ENCODE peak calls at places on chromosomes 1 and 21, in four cellular contexts. One of them, this sample, is unnamed.

GRCh38 chr21:29217818-29218252 is 80.9 kb upstream of the BACH1 start:
- DNase-seq in effector CD4-positive, alpha-beta T cell: no peak
- DNase-seq in lower lobe of right lung: no peak
- DNase-seq in NCI-H2029: peak
- DNase-seq in this sample: no peak

GRCh38 chr21:46190491-46191131 is 6.4 kb upstream of the SPATC1L start:
- DNase-seq in effector CD4-positive, alpha-beta T cell: no peak
- DNase-seq in NCI-H2029: no peak
- DNase-seq in lower lobe of right lung: no peak
- DNase-seq in this sample: no peak

GRCh38 chr1:189616893-189617292 is 860.8 kb downstream of the BRINP3 start:
- DNase-seq in effector CD4-positive, alpha-beta T cell: no peak
- DNase-seq in lower lobe of right lung: no peak
- DNase-seq in NCI-H2029: no peak
- DNase-seq in this sample: no peak

GRCh38 chr1:222521299-222522104 is 26.4 kb downstream of the HHIPL2 start:
- DNase-seq in lower lobe of right lung: no peak
- DNase-seq in NCI-H2029: no peak
- DNase-seq in effector CD4-positive, alpha-beta T cell: no peak
- DNase-seq in this sample: no peak

GRCh38 chr1:31984419-31985347 is 29.0 kb upstream of the KHDRBS1 start:
- DNase-seq in lower lobe of right lung: no peak
- DNase-seq in NCI-H2029: no peak
- DNase-seq in effector CD4-positive, alpha-beta T cell: peak
- DNase-seq in this sample: no peak

GRCh38 chr1:42017259-42017658 is 98.5 kb upstream of the HIVEP3 start:
- DNase-seq in effector CD4-positive, alpha-beta T cell: no peak
- DNase-seq in lower lobe of right lung: no peak
- DNase-seq in NCI-H2029: no peak
- DNase-seq in this sample: no peak

GRCh38 chr1:11927866-11928592 is 1.8 kb upstream of the KIAA2013 start:
- DNase-seq in effector CD4-positive, alpha-beta T cell: no peak
- DNase-seq in NCI-H2029: no peak
- DNase-seq in lower lobe of right lung: no peak
- DNase-seq in this sample: no peak

GRCh38 chr1:229231754-229232119 is 39.2 kb upstream of the RAB4A start:
- DNase-seq in effector CD4-positive, alpha-beta T cell: no peak
- DNase-seq in NCI-H2029: no peak
- DNase-seq in lower lobe of right lung: no peak
- DNase-seq in this sample: peak

GRCh38 chr1:86018311-86018923 is 138.2 kb downstream of the COL24A1 start:
- DNase-seq in effector CD4-positive, alpha-beta T cell: no peak
- DNase-seq in lower lobe of right lung: no peak
- DNase-seq in NCI-H2029: no peak
- DNase-seq in this sample: no peak

GRCh38 chr1:31182352-31182751 is 57.3 kb downstream of the NKAIN1 start:
- DNase-seq in lower lobe of right lung: peak
- DNase-seq in effector CD4-positive, alpha-beta T cell: peak
- DNase-seq in NCI-H2029: peak
- DNase-seq in this sample: no peak

GRCh38 chr1:185328204-185328728 is 11.2 kb upstream of the IVNS1ABP start:
- DNase-seq in lower lobe of right lung: no peak
- DNase-seq in NCI-H2029: no peak
- DNase-seq in effector CD4-positive, alpha-beta T cell: no peak
- DNase-seq in this sample: no peak

GRCh38 chr1:117237701-117238413 is 27.1 kb upstream of the VTCN1 start:
- DNase-seq in lower lobe of right lung: no peak
- DNase-seq in NCI-H2029: no peak
- DNase-seq in effector CD4-positive, alpha-beta T cell: no peak
- DNase-seq in this sample: no peak

GRCh38 chr1:223810586-223810985 is 35.2 kb downstream of the TP53BP2 start:
- DNase-seq in lower lobe of right lung: no peak
- DNase-seq in effector CD4-positive, alpha-beta T cell: no peak
- DNase-seq in NCI-H2029: no peak
- DNase-seq in this sample: no peak

GRCh38 chr1:173590557-173590956 is 12.3 kb downstream of the SLC9C2 start:
- DNase-seq in lower lobe of right lung: no peak
- DNase-seq in NCI-H2029: no peak
- DNase-seq in effector CD4-positive, alpha-beta T cell: no peak
- DNase-seq in this sample: no peak

GRCh38 chr1:55252942-55253589 is 37.9 kb upstream of the USP24 start:
- DNase-seq in effector CD4-positive, alpha-beta T cell: no peak
- DNase-seq in NCI-H2029: peak
- DNase-seq in lower lobe of right lung: no peak
- DNase-seq in this sample: no peak

GRCh38 chr1:181496759-181497158 is 13.4 kb downstream of the CACNA1E start:
- DNase-seq in NCI-H2029: no peak
- DNase-seq in lower lobe of right lung: no peak
- DNase-seq in effector CD4-positive, alpha-beta T cell: no peak
- DNase-seq in this sample: no peak

GRCh38 chr1:159065106-159065505 is 11.5 kb downstream of the AIM2 start:
- DNase-seq in lower lobe of right lung: no peak
- DNase-seq in NCI-H2029: no peak
- DNase-seq in effector CD4-positive, alpha-beta T cell: no peak
- DNase-seq in this sample: no peak

GRCh38 chr1:229297746-229298145 is 26.8 kb downstream of the RAB4A start:
- DNase-seq in effector CD4-positive, alpha-beta T cell: no peak
- DNase-seq in NCI-H2029: no peak
- DNase-seq in lower lobe of right lung: no peak
- DNase-seq in this sample: no peak

GRCh38 chr1:10685851-10686403 is 110.5 kb downstream of the CASZ1 start:
- DNase-seq in NCI-H2029: no peak
- DNase-seq in lower lobe of right lung: no peak
- DNase-seq in effector CD4-positive, alpha-beta T cell: no peak
- DNase-seq in this sample: no peak

GRCh38 chr1:181140891-181141290 is 52.4 kb downstream of the IER5 start:
- DNase-seq in NCI-H2029: no peak
- DNase-seq in lower lobe of right lung: no peak
- DNase-seq in effector CD4-positive, alpha-beta T cell: no peak
- DNase-seq in this sample: no peak

GRCh38 chr21:39073717-39074116 is 109.5 kb downstream of the PSMG1 start:
- DNase-seq in NCI-H2029: no peak
- DNase-seq in lower lobe of right lung: no peak
- DNase-seq in effector CD4-positive, alpha-beta T cell: no peak
- DNase-seq in this sample: no peak

GRCh38 chr1:228265167-228265566 is 57.3 kb downstream of the OBSCN start:
- DNase-seq in lower lobe of right lung: no peak
- DNase-seq in NCI-H2029: no peak
- DNase-seq in effector CD4-positive, alpha-beta T cell: no peak
- DNase-seq in this sample: no peak

GRCh38 chr1:36436820-36437219 is 13.4 kb downstream of the OSCP1 start:
- DNase-seq in NCI-H2029: no peak
- DNase-seq in lower lobe of right lung: no peak
- DNase-seq in effector CD4-positive, alpha-beta T cell: no peak
- DNase-seq in this sample: no peak